ENCODE peak calls at places on chromosomes 13 and 19, in five cellular contexts. Q is MV-4-11; N is dermis microvascular lymphatic vessel endothelial cell; L is NCI-H146; R is activated T-cell treated with anti-CD3 and anti-CD28 coated beads, Interleukin-2, amount 50 U/mL, for 72 hours. J is an unnamed sample.

GRCh38 chr13:35343417-35343816 is 133.1 kb downstream of the MAB21L1 start:
- DNase-seq in Q (no peak), N (no peak), L (no peak), R (no peak), J (no peak)

GRCh38 chr13:95956589-95957148 is 96.5 kb downstream of the UGGT2 start:
- DNase-seq in Q (no peak), N (no peak), L (no peak), R (no peak), J (no peak)

GRCh38 chr13:94906605-94907004 is 194.3 kb upstream of the SOX21 start:
- DNase-seq in Q (no peak), N (no peak), L (no peak), R (no peak), J (no peak)

GRCh38 chr13:40129467-40129866 is 474.0 kb downstream of the COG6 start:
- DNase-seq in Q (no peak), N (no peak), L (no peak), R (no peak), J (no peak)

GRCh38 chr19:29806098-29806866 is 5.5 kb upstream of the CCNE1 start:
- DNase-seq in Q (peak; percentile 59), N (no peak), L (no peak), R (no peak), J (peak; percentile 73)

GRCh38 chr13:74966814-74967213 is 515.2 kb downstream of the TBC1D4 start:
- DNase-seq in Q (no peak), N (peak; percentile 66), L (no peak), R (no peak), J (no peak)

GRCh38 chr13:107866007-107866665 is 349.2 kb downstream of the LIG4 start:
- DNase-seq in Q (no peak), N (no peak), L (peak; percentile 37), R (no peak), J (peak; percentile 44)

GRCh38 chr19:56076413-56076998 is 44.6 kb downstream of the ZNF787 start:
- DNase-seq in Q (peak; percentile 51), N (peak; percentile 11), L (peak; percentile 57), R (peak; percentile 37), J (peak; percentile 56)